ENCODE peak calls at places on chromosomes 7 and 10, in six cellular contexts. E, A, G, S, J and H are unnamed samples.

GRCh38 chr10:113735913-113736312 is 15.6 kb upstream of the PLEKHS1 start:
- DNase-seq in E (no peak), A (no peak), G (no peak), S (no peak), J (no peak), H (peak)

GRCh38 chr10:132738454-132739224 is 47.3 kb downstream of the NKX6-2 start:
- DNase-seq in E (no peak), A (no peak), G (no peak), S (no peak), J (no peak), H (no peak)

GRCh38 chr10:79502561-79503309 is 9.6 kb upstream of the EIF5AL1 start:
- DNase-seq in E (no peak), A (peak), G (no peak), S (no peak), J (no peak), H (peak)

GRCh38 chr7:157255201-157255606 is 81.6 kb upstream of the DNAJB6 start:
- DNase-seq in E (no peak), A (no peak), G (no peak), S (no peak), J (no peak), H (no peak)

GRCh38 chr7:69864283-69864682 is 266.0 kb downstream of the AUTS2 start:
- DNase-seq in E (no peak), A (no peak), G (no peak), S (no peak), J (no peak), H (no peak)

GRCh38 chr10:129048513-129048912 is 418.5 kb upstream of the MGMT start:
- DNase-seq in E (no peak), A (no peak), G (no peak), S (no peak), J (no peak), H (peak)

GRCh38 chr10:71314028-71314693 is 4.9 kb upstream of the SLC29A3 start:
- DNase-seq in E (peak), A (peak), G (peak), S (peak), J (peak), H (peak)

GRCh38 chr7:158655931-158656441 is 48.6 kb downstream of the NCAPG2 start:
- DNase-seq in E (peak), A (peak), G (no peak), S (peak), J (no peak), H (no peak)

GRCh38 chr10:34764347-34764991 is 50.6 kb downstream of the PARD3 start:
- DNase-seq in E (no peak), A (no peak), G (no peak), S (no peak), J (no peak), H (no peak)

GRCh38 chr10:104546756-104547155 is 94.3 kb upstream of the SORCS3 start:
- DNase-seq in E (no peak), A (no peak), G (no peak), S (no peak), J (no peak), H (no peak)

GRCh38 chr7:104946338-104946737 is 67.7 kb upstream of the KMT2E start:
- DNase-seq in E (no peak), A (no peak), G (no peak), S (no peak), J (no peak), H (peak)

GRCh38 chr10:20254078-20254477 is 437.8 kb downstream of the PLXDC2 start:
- DNase-seq in E (no peak), A (no peak), G (no peak), S (no peak), J (no peak), H (no peak)

GRCh38 chr10:31745612-31746376 is 182.8 kb downstream of the ARHGAP12 start:
- DNase-seq in E (peak), A (peak), G (no peak), S (peak), J (no peak), H (peak)

GRCh38 chr10:24313233-24313632 is 104.3 kb downstream of the KIAA1217 start:
- DNase-seq in E (no peak), A (no peak), G (no peak), S (no peak), J (no peak), H (no peak)

GRCh38 chr10:26821699-26822542 is 38.8 kb downstream of the ABI1 start:
- DNase-seq in E (no peak), A (no peak), G (no peak), S (no peak), J (no peak), H (no peak)

GRCh38 chr7:35991511-35992232 is 161.4 kb upstream of the EEPD1 start:
- DNase-seq in E (no peak), A (no peak), G (no peak), S (no peak), J (no peak), H (no peak)

GRCh38 chr7:3294432-3295100 is 6.5 kb upstream of the SDK1 start:
- DNase-seq in E (no peak), A (peak), G (no peak), S (no peak), J (no peak), H (peak)

GRCh38 chr10:17086865-17087264 is 42.7 kb downstream of the CUBN start:
- DNase-seq in E (no peak), A (no peak), G (no peak), S (no peak), J (no peak), H (no peak)

GRCh38 chr7:64951250-64951848 is 39.5 kb downstream of the ZNF117 start:
- DNase-seq in E (peak), A (peak), G (no peak), S (no peak), J (no peak), H (peak)

GRCh38 chr7:158741294-158741666 is 36.7 kb upstream of the NCAPG2 start:
- DNase-seq in E (no peak), A (no peak), G (no peak), S (no peak), J (no peak), H (no peak)

GRCh38 chr7:142793156-142793555 is 22.4 kb downstream of the PRSS2 start:
- DNase-seq in E (no peak), A (peak), G (no peak), S (no peak), J (no peak), H (peak)

GRCh38 chr7:156318426-156318825 is 322.1 kb upstream of the RNF32 start:
- DNase-seq in E (no peak), A (no peak), G (no peak), S (no peak), J (no peak), H (no peak)